ENCODE peak calls at places on chromosomes 12 and 14, in six cellular contexts. C is stomach, O is HepG2, Q is esophagus muscularis mucosa, H is upper lobe of left lung, E is suprapubic skin. Y is an unnamed sample.

GRCh38 chr12:52006726-52007157 is at the start of gene TAMALIN:
- DNase-seq in H (peak), E (no peak), Q (no peak), C (peak), O (no peak), Y (peak)

GRCh38 chr12:98653866-98654493 is 8.9 kb downstream of the APAF1 start:
- DNase-seq in C (no peak), H (no peak), Q (no peak), O (peak), E (no peak), Y (no peak)

GRCh38 chr12:116432321-116432750 is 126.8 kb upstream of the MAP1LC3B2 start:
- DNase-seq in C (no peak), O (no peak), E (no peak), H (no peak), Q (no peak), Y (peak)

GRCh38 chr12:104792570-104792969 is 165.5 kb downstream of the SLC41A2 start:
- DNase-seq in O (no peak), Q (no peak), C (no peak), H (no peak), E (no peak), Y (peak)

GRCh38 chr12:66929121-66929520 is 250.2 kb upstream of the GRIP1 start:
- DNase-seq in C (no peak), Q (peak), H (no peak), E (no peak), O (no peak), Y (no peak)

GRCh38 chr14:95482967-95483842 is 33.2 kb downstream of the SYNE3 start:
- DNase-seq in O (peak), H (peak), E (peak), C (peak), Q (no peak), Y (peak)

GRCh38 chr12:76018672-76019071 is 12.9 kb downstream of the PHLDA1 start:
- DNase-seq in C (no peak), H (no peak), E (no peak), O (no peak), Q (no peak), Y (no peak)

GRCh38 chr12:2084553-2085296 is 31.9 kb downstream of the CACNA1C start:
- DNase-seq in E (no peak), H (no peak), Q (no peak), C (no peak), O (no peak), Y (no peak)

GRCh38 chr12:129101404-129101803 is 248.1 kb downstream of the GLT1D1 start:
- DNase-seq in O (no peak), C (no peak), H (no peak), Q (no peak), E (no peak), Y (no peak)

GRCh38 chr14:31243860-31244259 is 36.3 kb upstream of the HECTD1 start:
- DNase-seq in H (no peak), E (no peak), Q (no peak), O (no peak), C (peak), Y (no peak)

GRCh38 chr14:101603096-101603495 is 41.8 kb downstream of the DIO3 start:
- DNase-seq in C (no peak), Q (peak), H (no peak), O (no peak), E (no peak), Y (no peak)

GRCh38 chr12:76256341-76256740 is 91.9 kb downstream of the BBS10 start:
- DNase-seq in O (no peak), Q (no peak), E (no peak), C (no peak), H (no peak), Y (no peak)

GRCh38 chr12:84912191-84913142 is at the start of gene SLC6A15:
- DNase-seq in C (no peak), E (peak), O (no peak), H (peak), Q (no peak), Y (peak)

GRCh38 chr12:42237853-42238239 is 202 bp downstream of the YAF2 start:
- DNase-seq in C (no peak), H (no peak), Q (no peak), E (no peak), O (no peak), Y (no peak)

GRCh38 chr12:49864817-49865090 is 21.8 kb upstream of the BCDIN3D start:
- DNase-seq in H (no peak), O (no peak), E (no peak), C (no peak), Q (no peak), Y (no peak)

GRCh38 chr12:70971395-70971794 is 50.9 kb upstream of the PTPRR start:
- DNase-seq in Q (no peak), O (no peak), H (no peak), E (no peak), C (no peak), Y (no peak)

GRCh38 chr14:49962616-49963015 is 69.7 kb downstream of the ARF6 start:
- DNase-seq in E (no peak), C (peak), O (no peak), H (no peak), Q (no peak), Y (no peak)

GRCh38 chr12:49626169-49626835 is 2.9 kb downstream of the PRPF40B start:
- DNase-seq in H (no peak), Q (no peak), E (no peak), O (no peak), C (no peak), Y (no peak)

GRCh38 chr14:87690076-87690661 is 302.8 kb downstream of the GALC start:
- DNase-seq in O (no peak), H (no peak), Q (peak), C (no peak), E (no peak), Y (no peak)

GRCh38 chr12:62917939-62918338 is 17.0 kb downstream of the PPM1H start:
- DNase-seq in C (no peak), O (no peak), Q (peak), H (no peak), E (no peak), Y (no peak)

GRCh38 chr12:44459569-44459968 is 416.5 kb downstream of the NELL2 start:
- DNase-seq in E (no peak), O (no peak), H (no peak), C (no peak), Q (no peak), Y (no peak)

GRCh38 chr14:65750906-65751305 is 338.4 kb downstream of the FUT8 start:
- DNase-seq in C (no peak), H (no peak), E (no peak), Q (no peak), O (no peak), Y (no peak)

GRCh38 chr12:132255642-132256041 is 73.7 kb downstream of the GALNT9 start:
- DNase-seq in O (no peak), E (no peak), H (no peak), C (no peak), Q (no peak), Y (no peak)

GRCh38 chr14:91418387-91419043 is 895 bp upstream of the CCDC88C start:
- DNase-seq in C (peak), Q (no peak), H (peak), O (peak), E (no peak), Y (no peak)

GRCh38 chr12:15856097-15856982 is 25.8 kb upstream of the STRAP start:
- DNase-seq in C (peak), E (no peak), O (peak), Q (no peak), H (no peak), Y (no peak)

DNA sequence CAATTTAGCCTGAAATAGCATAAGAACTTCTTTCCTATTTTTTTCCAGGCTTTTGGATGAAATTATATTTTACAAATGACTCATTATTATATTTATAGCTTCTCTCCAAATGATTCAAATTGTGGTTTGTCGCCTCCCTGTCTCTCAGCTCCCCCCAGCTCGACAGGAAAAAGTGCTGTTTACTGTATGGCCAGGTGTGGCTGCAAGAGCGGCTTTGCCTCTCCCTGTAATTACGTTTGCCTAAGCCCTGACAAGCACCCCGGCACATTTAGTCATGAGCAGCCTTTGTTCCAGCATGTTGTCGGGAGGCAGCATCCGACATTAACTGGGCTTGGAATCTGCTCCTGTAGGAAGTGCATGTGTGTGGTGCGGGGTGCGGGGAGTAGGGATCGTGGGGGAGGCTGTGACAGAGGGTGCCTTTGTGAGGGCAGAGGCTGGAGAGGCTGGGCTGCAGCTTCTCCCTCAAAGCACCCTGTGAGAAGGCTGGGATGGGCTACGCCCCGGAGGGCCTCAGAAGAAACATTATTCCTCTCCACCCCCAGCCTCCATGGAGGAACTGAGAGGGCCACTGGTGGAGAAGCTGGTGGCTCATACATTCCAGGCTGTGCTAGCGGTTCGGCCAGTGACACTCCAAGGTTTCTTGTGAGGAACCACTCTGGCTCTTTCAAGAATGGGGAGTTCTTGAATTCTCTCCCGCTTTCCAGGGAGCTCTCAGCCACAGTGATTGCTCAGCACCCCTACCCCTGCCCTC is 42.1 kb upstream of the CTDSP2 start:
- DNase-seq in Q (no peak), H (no peak), O (no peak), E (peak), C (peak), Y (no peak)
- TF ChIP-seq POLR2AphosphoS5 in Q (peak), H (peak), O (no peak), E (no peak), C (no peak), Y (no peak)

GRCh38 chr14:97393244-97393643 is 596.1 kb downstream of the VRK1 start:
- DNase-seq in E (no peak), H (no peak), Q (no peak), C (no peak), O (no peak), Y (no peak)
- TF ChIP-seq EP300 in E (no peak), H (no peak), Q (no peak), C (no peak), O (no peak), Y (no peak)

DNA sequence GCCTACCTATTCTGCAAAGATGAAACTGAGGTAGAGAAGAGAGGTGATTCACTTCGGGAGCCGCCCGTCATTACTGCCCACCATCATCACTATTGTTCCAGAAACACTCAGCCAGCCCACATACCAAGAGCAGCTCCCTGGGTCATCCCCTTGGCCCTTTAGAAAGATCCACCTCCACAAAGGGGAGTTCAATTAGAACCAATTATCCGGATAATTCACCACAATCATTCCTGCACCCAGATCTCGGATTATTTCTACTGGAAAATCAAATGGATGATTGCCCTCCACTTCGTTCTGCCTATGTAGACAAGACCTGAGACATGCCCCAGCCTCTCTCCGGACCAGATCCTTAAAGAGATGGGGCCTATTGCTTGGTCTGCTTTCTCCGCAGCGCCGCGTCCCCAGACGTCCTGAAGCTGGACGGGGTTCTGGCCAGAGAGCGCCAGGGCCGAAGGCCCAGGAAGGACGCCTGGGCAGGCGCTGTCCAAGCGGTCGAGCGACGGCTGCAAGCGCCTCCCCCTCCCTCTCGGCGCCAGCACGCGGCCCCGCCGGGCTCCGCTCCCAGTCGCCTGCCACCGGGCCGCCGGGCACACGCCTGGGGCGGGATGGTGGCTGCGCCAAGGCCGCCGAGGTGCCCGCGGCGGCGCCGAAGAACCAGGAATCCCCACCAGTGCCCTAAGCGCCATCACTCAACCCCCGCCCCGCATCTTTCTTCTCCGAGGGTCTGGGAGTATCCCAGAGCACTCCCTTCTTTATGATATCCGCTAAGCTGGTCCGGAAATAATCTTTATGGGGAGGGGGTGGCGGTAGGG is 1.3 kb upstream of the ASCL1 start:
- DNase-seq in Q (peak), H (peak), C (no peak), O (no peak), E (no peak), Y (no peak)
- TF ChIP-seq POLR2AphosphoS5 in Q (no peak), H (no peak), C (no peak), O (no peak), E (no peak), Y (no peak)

GRCh38 chr12:96040305-96041133 is 5.1 kb upstream of the LTA4H start:
- DNase-seq in H (no peak), O (no peak), Q (no peak), C (no peak), E (no peak), Y (no peak)
- TF ChIP-seq EP300 in H (no peak), O (no peak), Q (no peak), C (no peak), E (no peak), Y (no peak)

Y was measured in sigmoid colon.